ENCODE peak calls at places on chromosomes 4 and X, in eight cellular contexts. P is AG09309; L is ACHN; O is AG08396; A is CD8-positive, alpha-beta T cell; N is T-helper 17 cell; I is spleen; D is AG20443. B is an unnamed sample.

GRCh38 chr4:147842573-147842972 is 110.7 kb downstream of the ARHGAP10 start:
- DNase-seq in A (no peak), L (no peak), D (no peak), P (no peak), N (no peak), I (no peak), O (no peak), B (no peak)

GRCh38 chr4:7699040-7699439 is 240.6 kb downstream of the AFAP1 start:
- DNase-seq in N (no peak), A (no peak), L (no peak), O (peak; percentile 75), I (no peak), P (peak; percentile 80), D (peak; percentile 91), B (peak; percentile 96)

GRCh38 chr4:16106956-16107355 is 23.1 kb upstream of the PROM1 start:
- DNase-seq in O (no peak), P (no peak), A (no peak), D (no peak), L (no peak), N (no peak), I (no peak), B (no peak)

GRCh38 chr4:3470244-3471097 is 7.4 kb downstream of the DOK7 start:
- DNase-seq in O (no peak), P (no peak), I (peak; percentile 53), N (no peak), L (no peak), D (no peak), A (no peak), B (no peak)

GRCh38 chrX:27882695-27883094 is 74.9 kb downstream of the MAGEB10 start:
- DNase-seq in A (no peak), D (no peak), L (no peak), O (no peak), I (no peak), N (no peak), P (no peak), B (no peak)

GRCh38 chrX:12929701-12930100 is 23.3 kb downstream of the TLR8 start:
- DNase-seq in O (no peak), L (no peak), N (no peak), D (peak; percentile 3), I (no peak), P (no peak), A (no peak), B (no peak)

GRCh38 chr4:8205241-8205707 is 6.2 kb downstream of the SH3TC1 start:
- DNase-seq in D (no peak), L (no peak), A (no peak), P (no peak), I (no peak), N (no peak), O (no peak), B (no peak)

GRCh38 chrX:106035064-106035463 is 3.5 kb downstream of the SERPINA7 start:
- DNase-seq in D (no peak), L (no peak), P (no peak), I (no peak), O (no peak), N (no peak), A (no peak), B (no peak)

GRCh38 chr4:184166736-184167135 is 50.9 kb downstream of the ENPP6 start:
- DNase-seq in L (no peak), O (no peak), I (no peak), N (no peak), D (no peak), P (no peak), A (no peak), B (no peak)

GRCh38 chrX:150683536-150684146 is 9.6 kb upstream of the MTMR1 start:
- DNase-seq in P (no peak), N (no peak), A (no peak), I (no peak), O (peak; percentile 25), D (peak; percentile 29), L (peak; percentile 33), B (peak; percentile 34)

GRCh38 chr4:13201241-13201640 is 282.9 kb downstream of the RAB28 start:
- DNase-seq in P (no peak), A (no peak), O (no peak), L (no peak), D (no peak), N (no peak), I (no peak), B (no peak)